ENCODE peak calls at places on chromosomes 12 and 14, in five cellular contexts. A is astrocyte of the spinal cord, C is omental fat pad, Q is lower leg skin, J is A549. K is an unnamed sample.

GRCh38 chr14:103078420-103078749 is 5.6 kb upstream of the LBHD2 start:
- DNase-seq in A (peak; percentile 76), C (peak; percentile 65), Q (no peak), J (peak; percentile 86), K (peak; percentile 79)

GRCh38 chr12:1466481-1467260 is 127.7 kb downstream of the FBXL14 start:
- DNase-seq in A (no peak), C (no peak), Q (no peak), J (no peak), K (no peak)

GRCh38 chr12:10368206-10369171 is 21.4 kb downstream of the KLRK1 start:
- DNase-seq in A (no peak), C (no peak), Q (no peak), J (no peak), K (no peak)

GRCh38 chr12:117261267-117261666 is 71.0 kb upstream of the FBXO21 start:
- DNase-seq in A (no peak), C (no peak), Q (no peak), J (no peak), K (no peak)

GRCh38 chr12:108099085-108099484 is 30.0 kb upstream of the WSCD2 start:
- DNase-seq in A (no peak), C (no peak), Q (no peak), J (no peak), K (no peak)

GRCh38 chr14:29320261-29320660 is 553.7 kb downstream of the FOXG1 start:
- DNase-seq in A (peak; percentile 56), C (no peak), Q (no peak), J (no peak), K (no peak)

GRCh38 chr12:47102845-47103666 is 23.3 kb upstream of the AMIGO2 start:
- DNase-seq in A (peak; percentile 32), C (no peak), Q (no peak), J (no peak), K (no peak)

GRCh38 chr12:113221997-113222729 is 899 bp downstream of the TPCN1 start:
- DNase-seq in A (no peak), C (no peak), Q (no peak), J (peak; percentile 18), K (no peak)

GRCh38 chr12:45566257-45566656 is 163.2 kb upstream of the ARID2 start:
- DNase-seq in A (no peak), C (no peak), Q (no peak), J (no peak), K (no peak)

GRCh38 chr12:125056306-125056705 is 8.9 kb upstream of the AACS start:
- DNase-seq in A (no peak), C (no peak), Q (no peak), J (no peak), K (no peak)

GRCh38 chr12:125549836-125550235 is 484.6 kb downstream of the AACS start:
- DNase-seq in A (no peak), C (no peak), Q (no peak), J (no peak), K (no peak)

GRCh38 chr14:68711551-68712437 is 81.1 kb downstream of the ZFP36L1 start:
- DNase-seq in A (no peak), C (no peak), Q (peak; percentile 80), J (no peak), K (no peak)

GRCh38 chr12:12819752-12820311 is 6.7 kb downstream of the DDX47 start:
- DNase-seq in A (peak; percentile 94), C (no peak), Q (peak; percentile 73), J (peak; percentile 50), K (no peak)

GRCh38 chr14:48690349-48690748 is 895.8 kb downstream of the RPS29 start:
- DNase-seq in A (no peak), C (no peak), Q (no peak), J (no peak), K (no peak)

GRCh38 chr12:92002673-92003382 is 142.8 kb downstream of the BTG1 start:
- DNase-seq in A (no peak), C (no peak), Q (no peak), J (no peak), K (no peak)

GRCh38 chr12:88579572-88579940 is 715 bp downstream of the KITLG start:
- DNase-seq in A (peak; percentile 47), C (no peak), Q (peak; percentile 87), J (peak; percentile 51), K (no peak)

DNA sequence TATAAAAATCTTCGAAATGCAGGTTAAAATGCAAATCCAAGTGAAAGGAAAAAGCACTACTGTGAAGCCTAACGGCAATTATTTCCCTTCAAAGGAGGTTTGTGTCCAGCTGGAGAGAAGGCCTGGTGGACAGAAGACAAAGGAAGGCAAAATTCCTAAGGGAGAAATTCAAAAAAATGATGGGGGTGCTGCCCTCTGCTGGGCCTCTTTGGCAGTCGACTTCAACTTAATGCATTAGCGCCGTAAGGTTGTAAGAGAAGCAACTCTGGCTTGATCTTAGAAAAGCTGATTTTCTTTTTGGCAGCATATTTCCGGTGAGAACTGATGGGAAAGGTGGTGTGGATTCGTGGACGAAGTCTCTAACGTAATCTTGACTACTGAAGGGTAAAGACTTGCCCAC is 34.3 kb upstream of the CHFR start:
- DNase-seq in A (no peak), C (no peak), Q (no peak), J (no peak), K (no peak)
- TF ChIP-seq CTCF in A (no peak), C (no peak), Q (no peak), J (no peak), K (no peak)

DNA sequence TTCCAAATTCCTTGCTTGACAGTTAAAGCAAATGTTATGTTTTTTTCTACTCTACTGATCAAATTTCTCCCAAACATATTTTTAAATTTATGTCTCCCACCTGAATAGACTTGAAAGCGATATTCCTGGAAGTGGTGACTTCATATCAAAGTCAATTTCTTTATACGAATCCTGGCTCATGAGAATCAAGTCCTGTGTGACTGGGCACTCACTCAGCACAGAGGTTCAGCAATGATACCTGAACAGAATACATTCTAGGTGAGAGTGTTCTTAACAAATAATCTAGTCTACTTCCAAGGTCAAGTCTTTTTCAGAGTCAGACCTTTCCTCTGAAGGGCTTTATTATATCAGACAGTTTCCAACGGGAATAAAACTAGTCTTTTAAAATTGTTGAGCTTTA is 1070.6 kb downstream of the TRHDE start:
- DNase-seq in A (no peak), C (no peak), Q (no peak), J (no peak), K (no peak)
- TF ChIP-seq CTCF in A (no peak), C (no peak), Q (no peak), J (no peak), K (no peak)

GRCh38 chr14:64137657-64138290 is 156.4 kb downstream of the ESR2 start:
- DNase-seq in A (no peak), C (no peak), Q (no peak), J (no peak), K (no peak)
- TF ChIP-seq CTCF in A (peak; percentile 28), C (no peak), Q (no peak), J (no peak), K (no peak)

DNA sequence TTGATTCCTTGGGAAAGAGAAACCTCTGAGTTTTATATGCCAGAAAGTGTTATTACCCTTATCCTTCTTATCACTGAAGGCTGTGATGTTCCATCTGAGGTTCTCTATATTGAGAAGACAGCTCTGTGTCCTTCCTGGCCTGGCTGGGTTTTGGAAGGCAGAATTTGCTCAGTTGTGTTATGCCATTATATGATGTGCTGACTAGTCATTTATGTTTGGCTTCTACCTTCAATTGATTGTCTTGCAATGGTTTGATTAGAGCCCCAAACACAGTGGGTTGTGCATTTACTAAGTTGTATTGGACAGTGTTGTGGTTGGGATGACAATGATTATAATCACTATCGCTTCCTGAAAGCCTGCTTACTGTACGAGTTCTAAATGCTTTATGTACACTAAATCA is 265.7 kb downstream of the SNAPC1 start:
- DNase-seq in A (no peak), C (no peak), Q (no peak), J (no peak), K (no peak)
- TF ChIP-seq CTCF in A (no peak), C (no peak), Q (no peak), J (no peak), K (no peak)

K was measured in CD14-positive monocyte.